ENCODE peak calls at places on chromosome 21, in nine cellular contexts. One of them, this sample, is unnamed.

GRCh38 chr21:38289697-38290096 is 32.9 kb downstream of the KCNJ15 start:
- DNase-seq in Calu3: no peak
- DNase-seq in A549: no peak
- DNase-seq in activated T-cell treated with anti-CD3 and anti-CD28 coated beads, Interleukin-2, amount 50 U/mL, for 72 hours: no peak
- DNase-seq in T follicular helper cell: no peak
- DNase-seq in LHCN-M2: peak; percentile 100
- DNase-seq in GM10248: no peak
- DNase-seq in H4: peak; percentile 99
- DNase-seq in stimulated activated naive B cell treated with anti-CD40 and anti-IgM and Interleukin-4, amounts not matched to agents 10 μg/mL and 1 μg/mL and 100 μg/mL, for 72 hours: peak; percentile 6
- DNase-seq in this sample: peak; percentile 99

GRCh38 chr21:38669186-38669585 is 136.5 kb upstream of the ETS2 start:
- DNase-seq in T follicular helper cell: no peak
- DNase-seq in H4: peak; percentile 63
- DNase-seq in A549: peak; percentile 47
- DNase-seq in activated T-cell treated with anti-CD3 and anti-CD28 coated beads, Interleukin-2, amount 50 U/mL, for 72 hours: peak; percentile 6
- DNase-seq in Calu3: peak; percentile 15
- DNase-seq in GM10248: peak; percentile 20
- DNase-seq in stimulated activated naive B cell treated with anti-CD40 and anti-IgM and Interleukin-4, amounts not matched to agents 10 μg/mL and 1 μg/mL and 100 μg/mL, for 72 hours: no peak
- DNase-seq in LHCN-M2: peak; percentile 13
- DNase-seq in this sample: no peak

GRCh38 chr21:41671859-41672542 is 94.9 kb downstream of the RIPK4 start:
- DNase-seq in activated T-cell treated with anti-CD3 and anti-CD28 coated beads, Interleukin-2, amount 50 U/mL, for 72 hours: no peak
- DNase-seq in A549: no peak
- DNase-seq in Calu3: no peak
- DNase-seq in LHCN-M2: no peak
- DNase-seq in GM10248: no peak
- DNase-seq in T follicular helper cell: no peak
- DNase-seq in stimulated activated naive B cell treated with anti-CD40 and anti-IgM and Interleukin-4, amounts not matched to agents 10 μg/mL and 1 μg/mL and 100 μg/mL, for 72 hours: no peak
- DNase-seq in H4: no peak
- DNase-seq in this sample: no peak

GRCh38 chr21:33238146-33238545 is 8.4 kb downstream of the IFNAR2 start:
- DNase-seq in A549: no peak
- DNase-seq in GM10248: no peak
- DNase-seq in LHCN-M2: no peak
- DNase-seq in H4: no peak
- DNase-seq in Calu3: no peak
- DNase-seq in stimulated activated naive B cell treated with anti-CD40 and anti-IgM and Interleukin-4, amounts not matched to agents 10 μg/mL and 1 μg/mL and 100 μg/mL, for 72 hours: no peak
- DNase-seq in T follicular helper cell: no peak
- DNase-seq in activated T-cell treated with anti-CD3 and anti-CD28 coated beads, Interleukin-2, amount 50 U/mL, for 72 hours: peak; percentile 57
- DNase-seq in this sample: no peak

GRCh38 chr21:37445228-37445627 is 78.7 kb downstream of the DYRK1A start:
- DNase-seq in activated T-cell treated with anti-CD3 and anti-CD28 coated beads, Interleukin-2, amount 50 U/mL, for 72 hours: no peak
- DNase-seq in H4: no peak
- DNase-seq in T follicular helper cell: no peak
- DNase-seq in LHCN-M2: peak; percentile 56
- DNase-seq in Calu3: no peak
- DNase-seq in stimulated activated naive B cell treated with anti-CD40 and anti-IgM and Interleukin-4, amounts not matched to agents 10 μg/mL and 1 μg/mL and 100 μg/mL, for 72 hours: no peak
- DNase-seq in A549: no peak
- DNase-seq in GM10248: no peak
- DNase-seq in this sample: no peak

GRCh38 chr21:33987461-33987860 is 71.9 kb upstream of the ATP5PO start:
- DNase-seq in Calu3: no peak
- DNase-seq in A549: no peak
- DNase-seq in stimulated activated naive B cell treated with anti-CD40 and anti-IgM and Interleukin-4, amounts not matched to agents 10 μg/mL and 1 μg/mL and 100 μg/mL, for 72 hours: no peak
- DNase-seq in LHCN-M2: no peak
- DNase-seq in T follicular helper cell: no peak
- DNase-seq in GM10248: no peak
- DNase-seq in H4: no peak
- DNase-seq in activated T-cell treated with anti-CD3 and anti-CD28 coated beads, Interleukin-2, amount 50 U/mL, for 72 hours: no peak
- DNase-seq in this sample: no peak

GRCh38 chr21:42781150-42781980 is 98.0 kb downstream of the WDR4 start:
- DNase-seq in Calu3: peak; percentile 41
- DNase-seq in activated T-cell treated with anti-CD3 and anti-CD28 coated beads, Interleukin-2, amount 50 U/mL, for 72 hours: peak; percentile 6
- DNase-seq in T follicular helper cell: no peak
- DNase-seq in H4: no peak
- DNase-seq in A549: no peak
- DNase-seq in stimulated activated naive B cell treated with anti-CD40 and anti-IgM and Interleukin-4, amounts not matched to agents 10 μg/mL and 1 μg/mL and 100 μg/mL, for 72 hours: no peak
- DNase-seq in GM10248: no peak
- DNase-seq in LHCN-M2: no peak
- DNase-seq in this sample: no peak

GRCh38 chr21:25421327-25422028 is 185.8 kb downstream of the MRPL39 start:
- DNase-seq in T follicular helper cell: peak; percentile 27
- DNase-seq in GM10248: peak; percentile 29
- DNase-seq in Calu3: peak; percentile 13
- DNase-seq in stimulated activated naive B cell treated with anti-CD40 and anti-IgM and Interleukin-4, amounts not matched to agents 10 μg/mL and 1 μg/mL and 100 μg/mL, for 72 hours: peak; percentile 69
- DNase-seq in activated T-cell treated with anti-CD3 and anti-CD28 coated beads, Interleukin-2, amount 50 U/mL, for 72 hours: peak; percentile 76
- DNase-seq in A549: peak; percentile 14
- DNase-seq in LHCN-M2: peak; percentile 68
- DNase-seq in H4: peak; percentile 18
- DNase-seq in this sample: peak; percentile 28

GRCh38 chr21:15279484-15279883 is 214.7 kb upstream of the NRIP1 start:
- DNase-seq in GM10248: no peak
- DNase-seq in stimulated activated naive B cell treated with anti-CD40 and anti-IgM and Interleukin-4, amounts not matched to agents 10 μg/mL and 1 μg/mL and 100 μg/mL, for 72 hours: no peak
- DNase-seq in Calu3: no peak
- DNase-seq in H4: no peak
- DNase-seq in T follicular helper cell: no peak
- DNase-seq in A549: no peak
- DNase-seq in LHCN-M2: no peak
- DNase-seq in activated T-cell treated with anti-CD3 and anti-CD28 coated beads, Interleukin-2, amount 50 U/mL, for 72 hours: no peak
- DNase-seq in this sample: no peak

GRCh38 chr21:30408782-30409494 is 13.1 kb downstream of the KRTAP13-1 start:
- DNase-seq in H4: peak; percentile 98
- DNase-seq in activated T-cell treated with anti-CD3 and anti-CD28 coated beads, Interleukin-2, amount 50 U/mL, for 72 hours: peak; percentile 3
- DNase-seq in A549: peak; percentile 72
- DNase-seq in GM10248: no peak
- DNase-seq in LHCN-M2: no peak
- DNase-seq in stimulated activated naive B cell treated with anti-CD40 and anti-IgM and Interleukin-4, amounts not matched to agents 10 μg/mL and 1 μg/mL and 100 μg/mL, for 72 hours: no peak
- DNase-seq in T follicular helper cell: no peak
- DNase-seq in Calu3: peak; percentile 12
- DNase-seq in this sample: peak; percentile 2

GRCh38 chr21:34345892-34346291 is 17.9 kb upstream of the KCNE2 start:
- DNase-seq in LHCN-M2: no peak
- DNase-seq in Calu3: no peak
- DNase-seq in H4: peak; percentile 77
- DNase-seq in GM10248: no peak
- DNase-seq in T follicular helper cell: no peak
- DNase-seq in stimulated activated naive B cell treated with anti-CD40 and anti-IgM and Interleukin-4, amounts not matched to agents 10 μg/mL and 1 μg/mL and 100 μg/mL, for 72 hours: no peak
- DNase-seq in A549: no peak
- DNase-seq in activated T-cell treated with anti-CD3 and anti-CD28 coated beads, Interleukin-2, amount 50 U/mL, for 72 hours: no peak
- DNase-seq in this sample: no peak

GRCh38 chr21:40186036-40186435 is 318.8 kb downstream of the PCP4 start:
- DNase-seq in stimulated activated naive B cell treated with anti-CD40 and anti-IgM and Interleukin-4, amounts not matched to agents 10 μg/mL and 1 μg/mL and 100 μg/mL, for 72 hours: no peak
- DNase-seq in LHCN-M2: no peak
- DNase-seq in activated T-cell treated with anti-CD3 and anti-CD28 coated beads, Interleukin-2, amount 50 U/mL, for 72 hours: no peak
- DNase-seq in A549: no peak
- DNase-seq in H4: no peak
- DNase-seq in GM10248: no peak
- DNase-seq in T follicular helper cell: no peak
- DNase-seq in Calu3: no peak
- DNase-seq in this sample: no peak

GRCh38 chr21:33975548-33976081 is 60.0 kb upstream of the ATP5PO start:
- DNase-seq in T follicular helper cell: no peak
- DNase-seq in H4: peak; percentile 55
- DNase-seq in GM10248: peak; percentile 79
- DNase-seq in A549: peak; percentile 6
- DNase-seq in stimulated activated naive B cell treated with anti-CD40 and anti-IgM and Interleukin-4, amounts not matched to agents 10 μg/mL and 1 μg/mL and 100 μg/mL, for 72 hours: peak; percentile 84
- DNase-seq in Calu3: peak; percentile 20
- DNase-seq in LHCN-M2: peak; percentile 72
- DNase-seq in activated T-cell treated with anti-CD3 and anti-CD28 coated beads, Interleukin-2, amount 50 U/mL, for 72 hours: peak; percentile 88
- DNase-seq in this sample: no peak

GRCh38 chr21:44455524-44456206 is 355 bp downstream of the LRRC3 start:
- DNase-seq in GM10248: peak; percentile 55
- DNase-seq in stimulated activated naive B cell treated with anti-CD40 and anti-IgM and Interleukin-4, amounts not matched to agents 10 μg/mL and 1 μg/mL and 100 μg/mL, for 72 hours: peak; percentile 38
- DNase-seq in activated T-cell treated with anti-CD3 and anti-CD28 coated beads, Interleukin-2, amount 50 U/mL, for 72 hours: peak; percentile 43
- DNase-seq in T follicular helper cell: no peak
- DNase-seq in A549: peak; percentile 49
- DNase-seq in H4: no peak
- DNase-seq in LHCN-M2: no peak
- DNase-seq in Calu3: peak; percentile 49
- DNase-seq in this sample: no peak

GRCh38 chr21:26080211-26080610 is 90.4 kb downstream of the APP start:
- DNase-seq in A549: no peak
- DNase-seq in LHCN-M2: no peak
- DNase-seq in activated T-cell treated with anti-CD3 and anti-CD28 coated beads, Interleukin-2, amount 50 U/mL, for 72 hours: no peak
- DNase-seq in Calu3: no peak
- DNase-seq in stimulated activated naive B cell treated with anti-CD40 and anti-IgM and Interleukin-4, amounts not matched to agents 10 μg/mL and 1 μg/mL and 100 μg/mL, for 72 hours: no peak
- DNase-seq in H4: no peak
- DNase-seq in T follicular helper cell: no peak
- DNase-seq in GM10248: no peak
- DNase-seq in this sample: no peak

GRCh38 chr21:17003221-17003620 is 509.6 kb upstream of the CXADR start:
- DNase-seq in H4: no peak
- DNase-seq in Calu3: no peak
- DNase-seq in A549: peak; percentile 18
- DNase-seq in LHCN-M2: peak; percentile 47
- DNase-seq in activated T-cell treated with anti-CD3 and anti-CD28 coated beads, Interleukin-2, amount 50 U/mL, for 72 hours: no peak
- DNase-seq in GM10248: no peak
- DNase-seq in T follicular helper cell: no peak
- DNase-seq in stimulated activated naive B cell treated with anti-CD40 and anti-IgM and Interleukin-4, amounts not matched to agents 10 μg/mL and 1 μg/mL and 100 μg/mL, for 72 hours: no peak
- DNase-seq in this sample: no peak

GRCh38 chr21:24634749-24635148 is 972.5 kb downstream of the MRPL39 start:
- DNase-seq in GM10248: no peak
- DNase-seq in H4: no peak
- DNase-seq in A549: no peak
- DNase-seq in activated T-cell treated with anti-CD3 and anti-CD28 coated beads, Interleukin-2, amount 50 U/mL, for 72 hours: no peak
- DNase-seq in stimulated activated naive B cell treated with anti-CD40 and anti-IgM and Interleukin-4, amounts not matched to agents 10 μg/mL and 1 μg/mL and 100 μg/mL, for 72 hours: no peak
- DNase-seq in LHCN-M2: no peak
- DNase-seq in T follicular helper cell: no peak
- DNase-seq in Calu3: no peak
- DNase-seq in this sample: no peak

GRCh38 chr21:41432567-41433460 is 6.8 kb downstream of the MX1 start:
- DNase-seq in A549: no peak
- DNase-seq in GM10248: no peak
- DNase-seq in activated T-cell treated with anti-CD3 and anti-CD28 coated beads, Interleukin-2, amount 50 U/mL, for 72 hours: no peak
- DNase-seq in LHCN-M2: no peak
- DNase-seq in stimulated activated naive B cell treated with anti-CD40 and anti-IgM and Interleukin-4, amounts not matched to agents 10 μg/mL and 1 μg/mL and 100 μg/mL, for 72 hours: no peak
- DNase-seq in T follicular helper cell: no peak
- DNase-seq in Calu3: no peak
- DNase-seq in H4: no peak
- DNase-seq in this sample: no peak

GRCh38 chr21:26572668-26573381 is at the start of gene CYYR1:
- DNase-seq in H4: no peak
- DNase-seq in stimulated activated naive B cell treated with anti-CD40 and anti-IgM and Interleukin-4, amounts not matched to agents 10 μg/mL and 1 μg/mL and 100 μg/mL, for 72 hours: no peak
- DNase-seq in activated T-cell treated with anti-CD3 and anti-CD28 coated beads, Interleukin-2, amount 50 U/mL, for 72 hours: no peak
- DNase-seq in GM10248: no peak
- DNase-seq in T follicular helper cell: no peak
- DNase-seq in A549: no peak
- DNase-seq in Calu3: no peak
- DNase-seq in LHCN-M2: peak; percentile 10
- DNase-seq in this sample: no peak

GRCh38 chr21:44454747-44455523 is at the start of gene LRRC3:
- DNase-seq in activated T-cell treated with anti-CD3 and anti-CD28 coated beads, Interleukin-2, amount 50 U/mL, for 72 hours: peak; percentile 87
- DNase-seq in LHCN-M2: no peak
- DNase-seq in H4: no peak
- DNase-seq in stimulated activated naive B cell treated with anti-CD40 and anti-IgM and Interleukin-4, amounts not matched to agents 10 μg/mL and 1 μg/mL and 100 μg/mL, for 72 hours: peak; percentile 58
- DNase-seq in Calu3: peak; percentile 70
- DNase-seq in T follicular helper cell: peak; percentile 81
- DNase-seq in GM10248: peak; percentile 90
- DNase-seq in A549: peak; percentile 85
- DNase-seq in this sample: peak; percentile 2

GRCh38 chr21:45032977-45033705 is 41.2 kb upstream of the ADARB1 start:
- DNase-seq in activated T-cell treated with anti-CD3 and anti-CD28 coated beads, Interleukin-2, amount 50 U/mL, for 72 hours: no peak
- DNase-seq in A549: no peak
- DNase-seq in GM10248: no peak
- DNase-seq in LHCN-M2: no peak
- DNase-seq in Calu3: no peak
- DNase-seq in stimulated activated naive B cell treated with anti-CD40 and anti-IgM and Interleukin-4, amounts not matched to agents 10 μg/mL and 1 μg/mL and 100 μg/mL, for 72 hours: no peak
- DNase-seq in H4: no peak
- DNase-seq in T follicular helper cell: no peak
- DNase-seq in this sample: no peak